ENCODE peak calls at places on chromosomes 3 and 15, in eight cellular contexts. O is IMR-90, D is ovary, V is adrenal gland, J is uterus, K is transverse colon, E is sigmoid colon, L is A549. A is an unnamed sample.

GRCh38 chr3:138493804-138494606 is 59.6 kb downstream of the ESYT3 start:
- DNase-seq in O (peak), D (no peak), V (no peak), J (no peak), K (no peak), E (no peak), L (peak), A (no peak)

GRCh38 chr3:124748560-124749198 is 18.4 kb downstream of the UMPS start:
- DNase-seq in O (no peak), D (no peak), V (no peak), J (no peak), K (no peak), E (no peak), L (no peak), A (no peak)

GRCh38 chr3:44234674-44235268 is 6.9 kb upstream of the TOPAZ1 start:
- DNase-seq in O (no peak), D (no peak), V (no peak), J (no peak), K (no peak), E (no peak), L (no peak), A (no peak)

GRCh38 chr3:134072881-134073582 is 43.3 kb upstream of the SLCO2A1 start:
- DNase-seq in O (no peak), D (no peak), V (no peak), J (no peak), K (no peak), E (no peak), L (no peak), A (peak)

GRCh38 chr3:190175490-190175889 is 54.8 kb upstream of the P3H2 start:
- DNase-seq in O (peak), D (no peak), V (no peak), J (no peak), K (no peak), E (no peak), L (no peak), A (no peak)

GRCh38 chr3:25433868-25434267 is 5.8 kb downstream of the RARB start:
- DNase-seq in O (peak), D (no peak), V (peak), J (no peak), K (no peak), E (no peak), L (peak), A (no peak)

GRCh38 chr3:49006591-49007067 is 562 bp upstream of the WDR6 start:
- DNase-seq in O (peak), D (peak), V (peak), J (peak), K (peak), E (peak), L (no peak), A (no peak)

GRCh38 chr3:144437989-144438388 is 466.4 kb downstream of the DIPK2A start:
- DNase-seq in O (no peak), D (no peak), V (no peak), J (no peak), K (no peak), E (no peak), L (no peak), A (no peak)

GRCh38 chr3:15206662-15207576 is 873 bp downstream of the CAPN7 start:
- DNase-seq in O (peak), D (no peak), V (peak), J (no peak), K (peak), E (peak), L (peak), A (peak)

GRCh38 chr3:182182531-182182968 is 470.8 kb downstream of the SOX2 start:
- DNase-seq in O (no peak), D (no peak), V (no peak), J (no peak), K (no peak), E (no peak), L (no peak), A (no peak)

GRCh38 chr3:135009014-135009413 is 214.0 kb downstream of the EPHB1 start:
- DNase-seq in O (no peak), D (no peak), V (no peak), J (no peak), K (no peak), E (no peak), L (no peak), A (no peak)

GRCh38 chr3:8607285-8608040 is 37.1 kb downstream of the SSUH2 start:
- DNase-seq in O (peak), D (peak), V (peak), J (peak), K (no peak), E (no peak), L (peak), A (no peak)

GRCh38 chr15:71112429-71112828 is 2.8 kb upstream of the THSD4 start:
- DNase-seq in O (peak), D (no peak), V (no peak), J (no peak), K (no peak), E (no peak), L (no peak), A (no peak)

GRCh38 chr3:131174752-131175151 is 148.1 kb downstream of the NEK11 start:
- DNase-seq in O (no peak), D (no peak), V (no peak), J (no peak), K (no peak), E (no peak), L (no peak), A (no peak)

GRCh38 chr3:127096256-127097008 is 96.5 kb upstream of the PRR23E start:
- DNase-seq in O (no peak), D (peak), V (no peak), J (no peak), K (no peak), E (no peak), L (no peak), A (peak)

GRCh38 chr3:185702564-185703225 is 116.6 kb downstream of the SENP2 start:
- DNase-seq in O (no peak), D (no peak), V (no peak), J (no peak), K (peak), E (no peak), L (no peak), A (no peak)

GRCh38 chr3:187741403-187742350 is 3.6 kb downstream of the BCL6 start:
- DNase-seq in O (peak), D (peak), V (peak), J (peak), K (peak), E (peak), L (peak), A (peak)

GRCh38 chr3:8757551-8758518 is 11.6 kb downstream of the OXTR start:
- DNase-seq in O (peak), D (no peak), V (no peak), J (peak), K (no peak), E (no peak), L (no peak), A (no peak)

GRCh38 chr3:169813757-169814517 is 1.2 kb upstream of the LRRC34 start:
- DNase-seq in O (no peak), D (peak), V (peak), J (no peak), K (peak), E (no peak), L (peak), A (peak)

GRCh38 chr3:89947357-89947954 is 840.0 kb downstream of the EPHA3 start:
- DNase-seq in O (no peak), D (no peak), V (no peak), J (no peak), K (peak), E (no peak), L (no peak), A (no peak)

GRCh38 chr3:8964436-8965370 is 1.4 kb upstream of the RAD18 start:
- DNase-seq in O (peak), D (no peak), V (peak), J (no peak), K (peak), E (no peak), L (peak), A (peak)

GRCh38 chr15:101053261-101053660 is 134.1 kb downstream of the LRRK1 start:
- DNase-seq in O (no peak), D (no peak), V (no peak), J (no peak), K (no peak), E (peak), L (no peak), A (no peak)

GRCh38 chr3:177144922-177145321 is 52.4 kb downstream of the TBL1XR1 start:
- DNase-seq in O (no peak), D (no peak), V (no peak), J (no peak), K (no peak), E (no peak), L (no peak), A (no peak)

GRCh38 chr15:59918994-59919951 is 84.8 kb upstream of the FOXB1 start:
- DNase-seq in O (peak), D (no peak), V (no peak), J (no peak), K (no peak), E (no peak), L (peak), A (no peak)

GRCh38 chr3:190306513-190307163 is 15.6 kb downstream of the CLDN1 start:
- DNase-seq in O (peak), D (no peak), V (peak), J (peak), K (no peak), E (peak), L (peak), A (no peak)

GRCh38 chr3:53750253-53751210 is 95.7 kb downstream of the CHDH start:
- DNase-seq in O (no peak), D (no peak), V (no peak), J (no peak), K (no peak), E (no peak), L (no peak), A (peak)

GRCh38 chr15:50128266-50128665 is 9.2 kb upstream of the ATP8B4 start:
- DNase-seq in O (no peak), D (no peak), V (peak), J (no peak), K (peak), E (peak), L (peak), A (no peak)

GRCh38 chr3:45992133-45992729 is 3.4 kb downstream of the FYCO1 start:
- DNase-seq in O (no peak), D (no peak), V (no peak), J (no peak), K (no peak), E (peak), L (no peak), A (no peak)

GRCh38 chr3:140292684-140293083 is 357.7 kb downstream of the CLSTN2 start:
- DNase-seq in O (no peak), D (peak), V (no peak), J (peak), K (no peak), E (no peak), L (no peak), A (no peak)

GRCh38 chr15:100005013-100005412 is 271.8 kb upstream of the LYSMD4 start:
- DNase-seq in O (no peak), D (no peak), V (no peak), J (no peak), K (no peak), E (no peak), L (no peak), A (no peak)

GRCh38 chr3:158101330-158102218 is 4.6 kb downstream of the SHOX2 start:
- DNase-seq in O (no peak), D (no peak), V (no peak), J (no peak), K (no peak), E (no peak), L (no peak), A (no peak)

GRCh38 chr3:126030455-126030854 is 53.5 kb downstream of the SLC41A3 start:
- DNase-seq in O (no peak), D (no peak), V (no peak), J (no peak), K (no peak), E (no peak), L (no peak), A (no peak)

GRCh38 chr15:83858820-83859505 is 205.0 kb downstream of the ADAMTSL3 start:
- DNase-seq in O (peak), D (no peak), V (no peak), J (no peak), K (no peak), E (no peak), L (no peak), A (no peak)

GRCh38 chr3:64375737-64376136 is 150.5 kb upstream of the PRICKLE2 start:
- DNase-seq in O (no peak), D (no peak), V (no peak), J (no peak), K (no peak), E (no peak), L (no peak), A (no peak)

GRCh38 chr3:32154180-32154579 is 47.8 kb downstream of the GPD1L start:
- DNase-seq in O (no peak), D (no peak), V (no peak), J (no peak), K (no peak), E (no peak), L (peak), A (no peak)

GRCh38 chr3:184058029-184058428 is 5.2 kb downstream of the HTR3C start:
- DNase-seq in O (peak), D (no peak), V (no peak), J (no peak), K (no peak), E (no peak), L (no peak), A (no peak)

GRCh38 chr15:68328485-68328884 is 50.9 kb downstream of the FEM1B start:
- DNase-seq in O (no peak), D (no peak), V (no peak), J (no peak), K (no peak), E (no peak), L (no peak), A (no peak)

GRCh38 chr3:57164217-57164605 is 942 bp downstream of the IL17RD start:
- DNase-seq in O (peak), D (peak), V (peak), J (peak), K (peak), E (no peak), L (no peak), A (no peak)

DNA sequence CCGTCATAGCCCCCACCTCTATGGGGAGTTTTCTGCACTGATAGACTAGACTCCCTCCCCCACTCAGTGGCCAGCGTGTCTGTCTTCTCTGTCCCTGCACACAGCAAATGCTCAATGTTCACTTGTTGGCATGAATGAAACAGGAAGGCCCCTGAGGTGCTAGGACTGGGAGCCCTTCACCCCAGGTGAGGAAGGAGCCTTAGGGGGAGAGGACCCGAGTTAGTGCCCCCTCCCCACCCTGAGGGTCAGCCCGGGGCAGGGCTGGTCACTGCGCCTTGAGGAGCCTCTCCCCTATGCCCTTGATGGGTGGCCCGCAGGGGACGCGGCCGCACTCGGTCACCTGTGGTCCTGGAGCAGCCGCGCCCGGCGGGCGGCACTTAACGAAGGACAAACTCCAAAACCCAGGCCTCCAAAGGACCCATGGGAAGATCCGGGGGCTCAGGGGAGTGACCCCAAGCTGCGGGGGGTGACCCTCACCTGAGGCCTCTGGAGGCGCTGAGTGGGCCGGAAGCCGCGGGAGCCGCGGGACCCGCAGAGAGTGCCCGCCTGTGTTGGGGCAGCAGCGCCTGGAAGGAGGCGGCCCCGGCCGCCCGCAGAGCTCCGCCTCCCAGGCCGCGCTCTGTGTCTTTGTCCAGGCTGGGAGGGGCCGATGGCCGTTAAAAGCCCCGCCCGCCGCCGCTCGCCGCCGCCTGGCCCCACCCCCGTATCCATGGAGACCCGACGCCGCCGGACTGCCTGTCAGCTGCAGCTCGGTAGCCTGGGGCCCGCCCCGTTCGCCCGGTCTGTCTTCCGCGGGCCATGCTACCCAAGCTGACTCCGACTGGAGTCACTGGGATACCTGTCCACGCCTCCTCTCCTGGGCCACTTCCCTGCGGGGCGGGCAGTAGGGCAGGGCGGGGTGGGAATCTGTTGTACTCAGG is 15.4 kb upstream of the FANCD2 start:
- DNase-seq in O (peak), D (peak), V (peak), J (peak), K (peak), E (peak), L (peak), A (peak)
- TF ChIP-seq POLR2A in O (no peak), D (no peak), V (peak), J (peak), K (peak), E (peak), L (peak), A (peak)

GRCh38 chr3:129126726-129127280 is 5.2 kb upstream of the RAB43 start:
- DNase-seq in O (no peak), D (no peak), V (no peak), J (no peak), K (no peak), E (no peak), L (no peak), A (no peak)

GRCh38 chr3:129131465-129132088 is 10.0 kb upstream of the RAB43 start:
- DNase-seq in O (no peak), D (no peak), V (peak), J (no peak), K (no peak), E (no peak), L (no peak), A (no peak)

GRCh38 chr3:129128357-129129155 is 7.0 kb upstream of the RAB43 start:
- DNase-seq in O (no peak), D (no peak), V (no peak), J (no peak), K (no peak), E (no peak), L (no peak), A (no peak)

GRCh38 chr3:129130291-129130813 is 8.7 kb upstream of the RAB43 start:
- DNase-seq in O (no peak), D (no peak), V (no peak), J (no peak), K (no peak), E (no peak), L (no peak), A (no peak)

DNA sequence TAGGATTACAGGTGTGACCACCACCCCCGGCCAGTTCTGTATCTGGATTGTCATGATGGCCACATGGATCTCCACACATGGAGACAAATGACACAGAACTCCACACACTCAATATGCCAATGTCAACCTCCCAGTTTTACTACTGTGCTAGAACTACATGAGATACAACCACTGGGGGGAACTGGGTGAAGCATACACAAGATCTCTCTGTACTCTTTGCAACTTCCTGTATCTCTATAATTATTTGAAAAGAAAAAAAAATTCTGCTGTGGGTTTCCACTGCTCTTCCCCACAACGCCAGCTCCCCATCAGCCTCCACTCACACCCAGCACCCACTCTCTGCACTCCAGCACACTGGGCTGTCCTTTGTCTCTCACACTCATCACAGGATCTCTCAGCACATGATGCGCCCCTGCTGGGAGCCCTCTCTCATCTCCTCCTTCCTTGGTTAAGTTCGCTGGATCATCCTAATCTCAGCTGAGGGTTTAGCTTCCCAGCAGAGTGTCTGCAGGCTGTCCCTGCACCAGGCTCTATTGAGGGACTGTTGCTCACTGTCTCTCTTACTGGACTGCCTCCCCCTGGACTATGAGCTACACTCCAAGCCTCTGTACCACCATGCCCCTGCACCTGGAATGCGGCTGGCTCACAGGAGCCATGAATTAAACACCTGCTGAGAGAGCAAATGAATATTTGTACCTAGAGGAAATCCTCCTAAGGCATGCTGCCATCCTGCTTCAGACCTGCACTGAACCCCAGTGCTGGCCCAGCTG is 10.7 kb upstream of the RAB43 start:
- DNase-seq in O (no peak), D (no peak), V (no peak), J (no peak), K (no peak), E (no peak), L (no peak), A (no peak)
- H3K27ac ChIP-seq in O (no peak), D (no peak), V (no peak), J (no peak), K (no peak), E (no peak), L (no peak), A (no peak)

DNA sequence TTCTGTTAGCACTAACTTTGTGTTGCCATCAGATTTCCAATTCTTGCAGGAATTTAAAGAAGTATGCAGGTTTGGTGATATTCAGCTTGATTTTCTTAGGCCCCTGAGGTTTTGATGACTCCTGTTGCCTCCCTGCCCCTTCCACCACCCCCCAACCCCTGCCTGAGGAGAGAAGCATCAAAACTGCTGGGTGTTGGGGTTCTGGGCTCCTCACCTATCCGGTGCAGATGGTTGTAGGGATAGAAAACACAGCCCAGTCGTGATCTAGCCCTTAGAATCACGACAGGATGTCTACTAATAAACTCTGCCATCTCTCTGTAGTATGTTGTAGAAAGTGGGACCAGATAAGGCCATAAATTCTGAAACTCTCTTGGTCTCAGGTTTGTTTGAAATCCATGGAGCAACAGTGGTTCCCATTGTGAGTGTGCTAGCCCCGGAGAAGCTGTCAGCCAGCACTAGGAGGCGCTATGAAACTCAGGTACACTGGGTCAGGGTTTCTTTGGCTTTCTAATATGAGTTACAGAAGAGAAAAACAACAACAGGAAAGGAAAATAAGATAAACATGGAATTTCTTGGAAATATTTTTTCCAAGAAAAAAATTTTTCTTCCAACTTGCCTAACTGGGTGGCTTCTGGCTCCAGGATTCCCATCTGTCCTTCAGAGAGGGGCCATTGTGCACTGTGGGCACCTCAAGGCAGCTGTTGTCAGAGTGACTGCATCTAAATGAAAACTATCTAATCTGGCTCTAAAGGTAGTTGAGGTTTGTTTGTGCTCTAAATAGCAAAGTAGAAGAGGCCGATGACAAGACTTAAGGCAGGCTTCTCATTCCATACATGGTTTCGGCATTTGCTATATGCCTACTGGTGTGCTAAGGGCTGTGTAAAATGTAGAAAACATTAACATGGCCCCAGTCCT is 8.7 kb downstream of the SRP14 start:
- DNase-seq in O (peak), D (no peak), V (no peak), J (no peak), K (peak), E (no peak), L (peak), A (peak)
- TF ChIP-seq CTCF in O (peak), D (no peak), V (peak), J (peak), K (peak), E (no peak), L (peak), A (no peak)

GRCh38 chr3:79490165-79491028 is 277.4 kb downstream of the ROBO1 start:
- DNase-seq in O (peak), D (peak), V (peak), J (peak), K (peak), E (peak), L (no peak), A (no peak)
- TF ChIP-seq POLR2A in O (no peak), D (no peak), V (no peak), J (no peak), K (no peak), E (no peak), L (no peak), A (no peak)

A was measured in Peyer's patch.